ENCODE peak calls at places on chromosomes 1 and 21, in six cellular contexts. One of them, this sample, is unnamed.

GRCh38 chr1:31753623-31754349 is 10.4 kb downstream of the ADGRB2 start:
- DNase-seq in lower lobe of right lung: no peak
- DNase-seq in memory B cell: no peak
- DNase-seq in brain microvascular endothelial cell: no peak
- DNase-seq in ELF-1: no peak
- DNase-seq in NCI-H1417: peak
- DNase-seq in this sample: peak

GRCh38 chr1:183101841-183102276 is 78.6 kb downstream of the LAMC1 start:
- DNase-seq in lower lobe of right lung: no peak
- DNase-seq in memory B cell: peak
- DNase-seq in brain microvascular endothelial cell: no peak
- DNase-seq in ELF-1: peak
- DNase-seq in NCI-H1417: no peak
- DNase-seq in this sample: no peak

GRCh38 chr1:234368320-234369032 is 4.8 kb upstream of the COA6 start:
- DNase-seq in lower lobe of right lung: no peak
- DNase-seq in memory B cell: no peak
- DNase-seq in brain microvascular endothelial cell: no peak
- DNase-seq in ELF-1: no peak
- DNase-seq in NCI-H1417: no peak
- DNase-seq in this sample: no peak

GRCh38 chr1:184882649-184883303 is 91.5 kb downstream of the NIBAN1 start:
- DNase-seq in lower lobe of right lung: no peak
- DNase-seq in memory B cell: no peak
- DNase-seq in brain microvascular endothelial cell: no peak
- DNase-seq in ELF-1: no peak
- DNase-seq in NCI-H1417: no peak
- DNase-seq in this sample: no peak

GRCh38 chr1:155309423-155310021 is 856 bp downstream of the FDPS start:
- DNase-seq in lower lobe of right lung: peak
- DNase-seq in memory B cell: no peak
- DNase-seq in brain microvascular endothelial cell: no peak
- DNase-seq in ELF-1: peak
- DNase-seq in NCI-H1417: peak
- DNase-seq in this sample: no peak

GRCh38 chr1:36464605-36465393 is 615 bp upstream of the MRPS15 start:
- DNase-seq in lower lobe of right lung: no peak
- DNase-seq in memory B cell: no peak
- DNase-seq in brain microvascular endothelial cell: no peak
- DNase-seq in ELF-1: no peak
- DNase-seq in NCI-H1417: peak
- DNase-seq in this sample: peak

GRCh38 chr1:13930151-13930550 is 230.2 kb downstream of the PRDM2 start:
- DNase-seq in lower lobe of right lung: no peak
- DNase-seq in memory B cell: no peak
- DNase-seq in brain microvascular endothelial cell: no peak
- DNase-seq in ELF-1: peak
- DNase-seq in NCI-H1417: peak
- DNase-seq in this sample: peak

GRCh38 chr1:211476200-211476849 is 15.6 kb downstream of the RD3 start:
- DNase-seq in lower lobe of right lung: peak
- DNase-seq in memory B cell: peak
- DNase-seq in brain microvascular endothelial cell: peak
- DNase-seq in ELF-1: peak
- DNase-seq in NCI-H1417: peak
- DNase-seq in this sample: peak

GRCh38 chr1:175801979-175802378 is 58.6 kb upstream of the TNR start:
- DNase-seq in lower lobe of right lung: no peak
- DNase-seq in memory B cell: no peak
- DNase-seq in brain microvascular endothelial cell: no peak
- DNase-seq in ELF-1: no peak
- DNase-seq in NCI-H1417: no peak
- DNase-seq in this sample: no peak

GRCh38 chr1:97097404-97097925 is 375.9 kb downstream of the PTBP2 start:
- DNase-seq in lower lobe of right lung: no peak
- DNase-seq in memory B cell: no peak
- DNase-seq in brain microvascular endothelial cell: no peak
- DNase-seq in ELF-1: no peak
- DNase-seq in NCI-H1417: no peak
- DNase-seq in this sample: no peak

GRCh38 chr1:25805863-25806225 is 5.9 kb downstream of the SELENON start:
- DNase-seq in lower lobe of right lung: no peak
- DNase-seq in memory B cell: no peak
- DNase-seq in brain microvascular endothelial cell: no peak
- DNase-seq in ELF-1: no peak
- DNase-seq in NCI-H1417: no peak
- DNase-seq in this sample: no peak

GRCh38 chr21:44755227-44755626 is 43.9 kb upstream of the TSPEAR start:
- DNase-seq in lower lobe of right lung: no peak
- DNase-seq in memory B cell: no peak
- DNase-seq in brain microvascular endothelial cell: peak
- DNase-seq in ELF-1: no peak
- DNase-seq in NCI-H1417: no peak
- DNase-seq in this sample: no peak

GRCh38 chr21:42102946-42103345 is 31.8 kb downstream of the UMODL1 start:
- DNase-seq in lower lobe of right lung: no peak
- DNase-seq in memory B cell: no peak
- DNase-seq in brain microvascular endothelial cell: no peak
- DNase-seq in ELF-1: no peak
- DNase-seq in NCI-H1417: no peak
- DNase-seq in this sample: no peak

GRCh38 chr1:86247553-86248279 is 91.1 kb upstream of the COL24A1 start:
- DNase-seq in lower lobe of right lung: no peak
- DNase-seq in memory B cell: no peak
- DNase-seq in brain microvascular endothelial cell: no peak
- DNase-seq in ELF-1: no peak
- DNase-seq in NCI-H1417: no peak
- DNase-seq in this sample: no peak

GRCh38 chr1:184036517-184036949 is 995 bp downstream of the COLGALT2 start:
- DNase-seq in lower lobe of right lung: peak
- DNase-seq in memory B cell: peak
- DNase-seq in brain microvascular endothelial cell: no peak
- DNase-seq in ELF-1: peak
- DNase-seq in NCI-H1417: no peak
- DNase-seq in this sample: peak

GRCh38 chr1:181117648-181118449 is 29.3 kb downstream of the IER5 start:
- DNase-seq in lower lobe of right lung: peak
- DNase-seq in memory B cell: no peak
- DNase-seq in brain microvascular endothelial cell: no peak
- DNase-seq in ELF-1: peak
- DNase-seq in NCI-H1417: peak
- DNase-seq in this sample: peak

GRCh38 chr1:178664278-178664677 is 60.8 kb upstream of the RALGPS2 start:
- DNase-seq in lower lobe of right lung: no peak
- DNase-seq in memory B cell: peak
- DNase-seq in brain microvascular endothelial cell: no peak
- DNase-seq in ELF-1: no peak
- DNase-seq in NCI-H1417: no peak
- DNase-seq in this sample: no peak

GRCh38 chr1:19430121-19431068 is 54.9 kb downstream of the CAPZB start:
- DNase-seq in lower lobe of right lung: no peak
- DNase-seq in memory B cell: no peak
- DNase-seq in brain microvascular endothelial cell: no peak
- DNase-seq in ELF-1: no peak
- DNase-seq in NCI-H1417: no peak
- DNase-seq in this sample: no peak

GRCh38 chr1:246280551-246280950 is 226.5 kb downstream of the SMYD3 start:
- DNase-seq in lower lobe of right lung: no peak
- DNase-seq in memory B cell: no peak
- DNase-seq in brain microvascular endothelial cell: peak
- DNase-seq in ELF-1: no peak
- DNase-seq in NCI-H1417: peak
- DNase-seq in this sample: no peak

GRCh38 chr1:59638172-59638800 is 176.5 kb upstream of the HOOK1 start:
- DNase-seq in lower lobe of right lung: no peak
- DNase-seq in memory B cell: no peak
- DNase-seq in brain microvascular endothelial cell: peak
- DNase-seq in ELF-1: peak
- DNase-seq in NCI-H1417: peak
- DNase-seq in this sample: no peak

GRCh38 chr1:1145547-1145914 is 28.1 kb upstream of the TTLL10 start:
- DNase-seq in lower lobe of right lung: no peak
- DNase-seq in memory B cell: no peak
- DNase-seq in brain microvascular endothelial cell: no peak
- DNase-seq in ELF-1: no peak
- DNase-seq in NCI-H1417: no peak
- DNase-seq in this sample: no peak

GRCh38 chr21:25107708-25108107 is 499.6 kb downstream of the MRPL39 start:
- DNase-seq in lower lobe of right lung: no peak
- DNase-seq in memory B cell: no peak
- DNase-seq in brain microvascular endothelial cell: peak
- DNase-seq in ELF-1: no peak
- DNase-seq in NCI-H1417: no peak
- DNase-seq in this sample: no peak

GRCh38 chr1:2016123-2016522 is 3.0 kb upstream of the GABRD start:
- DNase-seq in lower lobe of right lung: no peak
- DNase-seq in memory B cell: no peak
- DNase-seq in brain microvascular endothelial cell: no peak
- DNase-seq in ELF-1: no peak
- DNase-seq in NCI-H1417: no peak
- DNase-seq in this sample: no peak

GRCh38 chr1:69320679-69321310 is 246.9 kb upstream of the LRRC7 start:
- DNase-seq in lower lobe of right lung: no peak
- DNase-seq in memory B cell: no peak
- DNase-seq in brain microvascular endothelial cell: no peak
- DNase-seq in ELF-1: no peak
- DNase-seq in NCI-H1417: no peak
- DNase-seq in this sample: no peak

GRCh38 chr1:119787776-119788175 is 19.1 kb upstream of the HMGCS2 start:
- DNase-seq in lower lobe of right lung: no peak
- DNase-seq in memory B cell: no peak
- DNase-seq in brain microvascular endothelial cell: no peak
- DNase-seq in ELF-1: no peak
- DNase-seq in NCI-H1417: no peak
- DNase-seq in this sample: no peak

GRCh38 chr1:156376146-156376545 is 7.1 kb downstream of the RHBG start:
- DNase-seq in lower lobe of right lung: no peak
- DNase-seq in memory B cell: no peak
- DNase-seq in brain microvascular endothelial cell: no peak
- DNase-seq in ELF-1: no peak
- DNase-seq in NCI-H1417: no peak
- DNase-seq in this sample: no peak

GRCh38 chr1:168621356-168621755 is 45.0 kb downstream of the XCL1 start:
- DNase-seq in lower lobe of right lung: no peak
- DNase-seq in memory B cell: no peak
- DNase-seq in brain microvascular endothelial cell: peak
- DNase-seq in ELF-1: peak
- DNase-seq in NCI-H1417: no peak
- DNase-seq in this sample: no peak

This sample was measured in NCI-H524.